ENCODE peak calls at places on chromosomes 13 and 19, in ten cellular contexts. F, D, Z, Y, L, I, Q, E, B and P are unnamed samples.

GRCh38 chr13:112244495-112245177 is 131.5 kb upstream of the SPACA7 start:
- DNase-seq in F (no peak), D (no peak), Z (no peak), Y (no peak), L (no peak), I (no peak), Q (no peak), E (peak; percentile 56), B (no peak), P (no peak)

GRCh38 chr19:29576761-29577661 is 29.1 kb upstream of the POP4 start:
- DNase-seq in F (no peak), D (no peak), Z (no peak), Y (no peak), L (no peak), I (no peak), Q (no peak), E (no peak), B (no peak), P (no peak)

GRCh38 chr13:27481766-27482165 is 31.4 kb upstream of the MTIF3 start:
- DNase-seq in F (peak; percentile 51), D (no peak), Z (peak; percentile 9), Y (peak; percentile 70), L (no peak), I (no peak), Q (peak; percentile 7), E (peak; percentile 73), B (peak; percentile 89), P (no peak)

GRCh38 chr19:48638831-48639381 is 1.7 kb upstream of the DBP start:
- DNase-seq in F (no peak), D (no peak), Z (no peak), Y (peak; percentile 25), L (no peak), I (no peak), Q (no peak), E (peak; percentile 72), B (peak; percentile 60), P (no peak)

GRCh38 chr13:109276261-109276660 is 510.1 kb downstream of the IRS2 start:
- DNase-seq in F (no peak), D (no peak), Z (no peak), Y (no peak), L (no peak), I (no peak), Q (no peak), E (no peak), B (no peak), P (no peak)

GRCh38 chr13:23322353-23323336 is 110.9 kb downstream of the SACS start:
- DNase-seq in F (no peak), D (no peak), Z (no peak), Y (no peak), L (no peak), I (no peak), Q (peak; percentile 51), E (no peak), B (no peak), P (no peak)

GRCh38 chr13:37645181-37645580 is 46.6 kb upstream of the POSTN start:
- DNase-seq in F (no peak), D (no peak), Z (no peak), Y (no peak), L (no peak), I (no peak), Q (no peak), E (no peak), B (no peak), P (no peak)

GRCh38 chr13:79508224-79508961 is 27.4 kb downstream of the NDFIP2 start:
- DNase-seq in F (no peak), D (no peak), Z (no peak), Y (no peak), L (no peak), I (no peak), Q (no peak), E (no peak), B (no peak), P (no peak)

GRCh38 chr19:53308339-53308811 is 25.2 kb upstream of the ZNF845 start:
- DNase-seq in F (peak; percentile 29), D (no peak), Z (peak; percentile 9), Y (peak; percentile 55), L (no peak), I (no peak), Q (no peak), E (peak; percentile 70), B (peak; percentile 73), P (no peak)

GRCh38 chr13:71712988-71713653 is 153.9 kb downstream of the DACH1 start:
- DNase-seq in F (no peak), D (no peak), Z (no peak), Y (peak; percentile 60), L (no peak), I (no peak), Q (no peak), E (no peak), B (peak; percentile 74), P (no peak)

GRCh38 chr19:48484931-48485612 is 15.9 kb downstream of the CYTH2 start:
- DNase-seq in F (no peak), D (no peak), Z (no peak), Y (no peak), L (no peak), I (no peak), Q (no peak), E (no peak), B (no peak), P (no peak)

GRCh38 chr13:86974995-86975328 is 696.2 kb upstream of the SLITRK5 start:
- DNase-seq in F (no peak), D (no peak), Z (no peak), Y (no peak), L (no peak), I (no peak), Q (no peak), E (no peak), B (peak; percentile 6), P (no peak)

GRCh38 chr19:8569066-8569761 is 8.0 kb downstream of the MYO1F start:
- DNase-seq in F (peak; percentile 5), D (peak; percentile 84), Z (peak; percentile 92), Y (no peak), L (peak; percentile 81), I (no peak), Q (no peak), E (no peak), B (peak; percentile 4), P (no peak)

GRCh38 chr19:6752257-6753177 is 13.0 kb downstream of the TRIP10 start:
- DNase-seq in F (no peak), D (no peak), Z (no peak), Y (peak; percentile 91), L (no peak), I (no peak), Q (no peak), E (peak; percentile 65), B (peak; percentile 81), P (no peak)

GRCh38 chr13:29935309-29935981 is 85.0 kb upstream of the UBL3 start:
- DNase-seq in F (peak; percentile 22), D (no peak), Z (no peak), Y (no peak), L (peak; percentile 74), I (peak; percentile 13), Q (peak; percentile 60), E (no peak), B (no peak), P (peak; percentile 78)

GRCh38 chr13:79796116-79796515 is 315.2 kb downstream of the NDFIP2 start:
- DNase-seq in F (no peak), D (no peak), Z (no peak), Y (no peak), L (no peak), I (no peak), Q (no peak), E (no peak), B (no peak), P (no peak)

GRCh38 chr13:112714772-112715569 is 25.1 kb downstream of the ATP11A start:
- DNase-seq in F (no peak), D (peak; percentile 12), Z (no peak), Y (peak; percentile 67), L (no peak), I (no peak), Q (no peak), E (peak; percentile 54), B (no peak), P (no peak)

GRCh38 chr19:54551293-54551692 is 22.3 kb upstream of the LILRA2 start:
- DNase-seq in F (no peak), D (no peak), Z (no peak), Y (no peak), L (peak; percentile 27), I (no peak), Q (no peak), E (no peak), B (no peak), P (no peak)

GRCh38 chr13:43356566-43356965 is 333.2 kb downstream of the DNAJC15 start:
- DNase-seq in F (no peak), D (no peak), Z (no peak), Y (no peak), L (no peak), I (no peak), Q (no peak), E (no peak), B (no peak), P (peak; percentile 1)

GRCh38 chr19:4120933-4121612 is 2.8 kb downstream of the MAP2K2 start:
- DNase-seq in F (no peak), D (no peak), Z (no peak), Y (no peak), L (no peak), I (no peak), Q (no peak), E (no peak), B (no peak), P (no peak)

GRCh38 chr19:18700501-18701249 is 17.2 kb downstream of the CRTC1 start:
- DNase-seq in F (peak; percentile 95), D (peak; percentile 60), Z (peak; percentile 36), Y (peak; percentile 77), L (peak; percentile 76), I (peak; percentile 91), Q (peak; percentile 54), E (peak; percentile 90), B (peak; percentile 91), P (peak; percentile 58)

GRCh38 chr13:29934531-29935308 is 84.3 kb upstream of the UBL3 start:
- DNase-seq in F (no peak), D (no peak), Z (no peak), Y (peak; percentile 66), L (no peak), I (no peak), Q (peak; percentile 60), E (no peak), B (no peak), P (peak; percentile 6)